ENCODE peak calls at places on chromosome 22, in nine cellular contexts. N is cardiac muscle cell; A is ovary; R is stimulated activated CD8-positive, alpha-beta memory T cell treated with anti-CD3 and anti-CD28 coated beads, Interleukin-7, amount 100 ng/mL, for 48 hours; X is GM23248; P is tibial artery; Z is lung; I is fibroblast of the aortic adventitia; V is activated naive CD4-positive, alpha-beta T cell. O is an unnamed sample.

GRCh38 chr22:49419661-49420060 is 408.0 kb downstream of the BRD1 start:
- DNase-seq in Z (no peak), R (no peak), I (no peak), P (peak), X (no peak), N (no peak), A (no peak), V (no peak), O (no peak)

GRCh38 chr22:48152154-48152775 is 1389.8 kb downstream of the TBC1D22A start:
- DNase-seq in R (no peak), Z (no peak), X (no peak), I (no peak), P (no peak), V (no peak), A (no peak), N (no peak), O (no peak)

GRCh38 chr22:31544481-31545480 is 48.4 kb downstream of the SFI1 start:
- DNase-seq in P (no peak), A (no peak), R (no peak), N (no peak), I (no peak), Z (no peak), X (no peak), V (no peak), O (no peak)

GRCh38 chr22:50338860-50339462 is 4.2 kb upstream of the PPP6R2 start:
- DNase-seq in Z (no peak), P (no peak), R (no peak), N (no peak), I (no peak), X (no peak), A (no peak), V (no peak), O (no peak)

GRCh38 chr22:40001800-40002577 is 7.2 kb downstream of the FAM83F start:
- DNase-seq in P (no peak), A (no peak), V (no peak), X (no peak), R (no peak), N (no peak), Z (no peak), I (peak), O (no peak)

GRCh38 chr22:19823191-19823590 is 31.5 kb downstream of the GNB1L start:
- DNase-seq in Z (no peak), N (no peak), V (no peak), P (peak), I (no peak), R (no peak), A (no peak), X (no peak), O (no peak)

GRCh38 chr22:39350803-39351688 is 1.3 kb downstream of the SYNGR1 start:
- DNase-seq in V (no peak), Z (no peak), N (no peak), A (no peak), I (no peak), X (no peak), P (no peak), R (no peak), O (no peak)

GRCh38 chr22:41654322-41654721 is 33.2 kb downstream of the XRCC6 start:
- DNase-seq in V (no peak), R (no peak), N (no peak), A (no peak), I (no peak), P (peak), X (no peak), Z (no peak), O (no peak)

GRCh38 chr22:48099671-48100070 is 1337.2 kb downstream of the TBC1D22A start:
- DNase-seq in V (no peak), N (no peak), I (no peak), X (no peak), A (no peak), R (no peak), P (peak), Z (no peak), O (no peak)